ENCODE peak calls at places on chromosomes 16 and 17, in six cellular contexts. One of them, this sample, is unnamed.
A peak's percentile ranks its signal among the peaks of the same experiment; 100 is the strongest.

GRCh38 chr17:54903375-54903774 is 2.7 kb downstream of the TOM1L1 start:
- DNase-seq in KG1: no peak
- DNase-seq in GM10248: no peak
- DNase-seq in fibroblast of mammary gland: peak; percentile 15
- DNase-seq in H7: no peak
- DNase-seq in CD8-positive, alpha-beta memory T cell: no peak
- DNase-seq in this sample: no peak

GRCh38 chr16:56344518-56345405 is 80.6 kb downstream of the AMFR start:
- DNase-seq in KG1: no peak
- DNase-seq in GM10248: no peak
- DNase-seq in fibroblast of mammary gland: no peak
- DNase-seq in H7: no peak
- DNase-seq in CD8-positive, alpha-beta memory T cell: no peak
- DNase-seq in this sample: no peak

GRCh38 chr16:47511882-47512281 is 50.8 kb downstream of the PHKB start:
- DNase-seq in KG1: no peak
- DNase-seq in GM10248: no peak
- DNase-seq in fibroblast of mammary gland: no peak
- DNase-seq in H7: no peak
- DNase-seq in CD8-positive, alpha-beta memory T cell: no peak
- DNase-seq in this sample: no peak

GRCh38 chr17:39138416-39139136 is 12.9 kb downstream of the PLXDC1 start:
- DNase-seq in KG1: no peak
- DNase-seq in GM10248: no peak
- DNase-seq in fibroblast of mammary gland: no peak
- DNase-seq in H7: no peak
- DNase-seq in CD8-positive, alpha-beta memory T cell: no peak
- DNase-seq in this sample: no peak

GRCh38 chr17:81806461-81807209 is 2.7 kb downstream of the GCGR start:
- DNase-seq in KG1: no peak
- DNase-seq in GM10248: no peak
- DNase-seq in fibroblast of mammary gland: no peak
- DNase-seq in H7: peak; percentile 83
- DNase-seq in CD8-positive, alpha-beta memory T cell: no peak
- DNase-seq in this sample: no peak

GRCh38 chr16:56195151-56195550 is 3.9 kb downstream of the GNAO1 start:
- DNase-seq in KG1: no peak
- DNase-seq in GM10248: no peak
- DNase-seq in fibroblast of mammary gland: no peak
- DNase-seq in H7: no peak
- DNase-seq in CD8-positive, alpha-beta memory T cell: no peak
- DNase-seq in this sample: no peak

GRCh38 chr17:32671891-32672290 is 185.1 kb downstream of the CDK5R1 start:
- DNase-seq in KG1: no peak
- DNase-seq in GM10248: no peak
- DNase-seq in fibroblast of mammary gland: peak; percentile 28
- DNase-seq in H7: no peak
- DNase-seq in CD8-positive, alpha-beta memory T cell: no peak
- DNase-seq in this sample: peak; percentile 39

GRCh38 chr16:50621452-50621792 is 59.7 kb downstream of the SNX20 start:
- DNase-seq in KG1: no peak
- DNase-seq in GM10248: no peak
- DNase-seq in fibroblast of mammary gland: no peak
- DNase-seq in H7: no peak
- DNase-seq in CD8-positive, alpha-beta memory T cell: no peak
- DNase-seq in this sample: no peak

GRCh38 chr17:29008591-29008990 is 2.8 kb upstream of the SEZ6 start:
- DNase-seq in KG1: no peak
- DNase-seq in GM10248: no peak
- DNase-seq in fibroblast of mammary gland: no peak
- DNase-seq in H7: no peak
- DNase-seq in CD8-positive, alpha-beta memory T cell: no peak
- DNase-seq in this sample: no peak

GRCh38 chr16:83253526-83253925 is 554.3 kb upstream of the HSBP1 start:
- DNase-seq in KG1: no peak
- DNase-seq in GM10248: no peak
- DNase-seq in fibroblast of mammary gland: no peak
- DNase-seq in H7: no peak
- DNase-seq in CD8-positive, alpha-beta memory T cell: no peak
- DNase-seq in this sample: no peak

GRCh38 chr17:63987616-63988478 is 10.3 kb upstream of the PRR29 start:
- DNase-seq in KG1: no peak
- DNase-seq in GM10248: no peak
- DNase-seq in fibroblast of mammary gland: no peak
- DNase-seq in H7: no peak
- DNase-seq in CD8-positive, alpha-beta memory T cell: no peak
- DNase-seq in this sample: no peak

This sample was measured in colonic mucosa.